ENCODE peak calls at places on chromosomes 12 and 14, in seven cellular contexts. N is cardiac muscle cell, L is transverse colon, V is suprapubic skin, Q is fibroblast of lung, Z is tibial artery, I is mammary epithelial cell. E is an unnamed sample. For H3K4me1, the result is how much of the 10 kb centered on the place peaks cover.

GRCh38 chr14:38404616-38405015 is 148.7 kb upstream of the CLEC14A start:
- DNase-seq in Z (no peak), I (no peak), L (no peak), V (no peak), Q (peak), N (no peak), E (no peak)

GRCh38 chr12:85575115-85576096 is 260.8 kb downstream of the RASSF9 start:
- DNase-seq in Z (peak), L (peak), N (peak), V (no peak), Q (peak), I (peak), E (peak)

GRCh38 chr12:47362131-47362686 is 282.4 kb upstream of the AMIGO2 start:
- DNase-seq in V (no peak), N (no peak), L (no peak), Z (no peak), Q (no peak), I (no peak), E (no peak)

GRCh38 chr14:82621881-82622450 is 1088.3 kb upstream of the SEL1L start:
- DNase-seq in Q (no peak), L (no peak), V (no peak), I (no peak), Z (no peak), N (no peak), E (no peak)

GRCh38 chr14:52049271-52049670 is 19.6 kb downstream of the NID2 start:
- DNase-seq in Q (no peak), I (no peak), L (no peak), V (no peak), N (no peak), Z (no peak), E (no peak)

GRCh38 chr14:65206448-65207096 is 104.3 kb upstream of the MAX start:
- DNase-seq in Q (peak), N (no peak), I (peak), L (no peak), Z (no peak), V (no peak), E (no peak)

GRCh38 chr12:60842166-60842565 is 1246.3 kb downstream of the SLC16A7 start:
- DNase-seq in N (no peak), I (no peak), Z (no peak), L (no peak), V (no peak), Q (no peak), E (no peak)

GRCh38 chr14:106083082-106083481 is 556.7 kb downstream of the TMEM121 start:
- DNase-seq in N (no peak), L (no peak), Z (no peak), Q (no peak), I (peak), V (no peak), E (no peak)

GRCh38 chr12:503111-503761 is 43.5 kb downstream of the B4GALNT3 start:
- DNase-seq in N (peak), Q (peak), V (no peak), Z (no peak), L (peak), I (peak), E (peak)

GRCh38 chr14:53670701-53671100 is 285.9 kb downstream of the BMP4 start:
- DNase-seq in N (no peak), L (no peak), Q (peak), Z (no peak), V (no peak), I (peak), E (no peak)

GRCh38 chr14:89447182-89447970 is 30.3 kb upstream of the FOXN3 start:
- DNase-seq in Q (no peak), I (no peak), V (no peak), Z (no peak), N (no peak), L (no peak), E (no peak)

GRCh38 chr14:32224731-32225377 is 21.8 kb upstream of the RNU6-8 start:
- DNase-seq in Z (no peak), N (peak), Q (peak), I (peak), L (no peak), V (no peak), E (peak)

GRCh38 chr14:22865424-22866215 is 5.9 kb upstream of the LRP10 start:
- DNase-seq in N (no peak), L (no peak), I (no peak), Q (no peak), V (no peak), Z (no peak), E (no peak)

GRCh38 chr12:92614502-92614901 is 88.3 kb upstream of the PLEKHG7 start:
- DNase-seq in L (no peak), I (no peak), Q (no peak), Z (no peak), N (no peak), V (no peak), E (no peak)

GRCh38 chr12:132492522-132492921 is 2.6 kb downstream of the FBRSL1 start:
- DNase-seq in N (no peak), I (no peak), Z (no peak), V (no peak), Q (no peak), L (peak), E (no peak)

GRCh38 chr12:49784756-49785409 is 43.3 kb downstream of the NCKAP5L start:
- DNase-seq in L (no peak), N (no peak), Q (peak), Z (no peak), I (no peak), V (no peak), E (no peak)

GRCh38 chr14:100178691-100179090 is 19.2 kb upstream of the DEGS2 start:
- DNase-seq in L (no peak), I (no peak), V (no peak), N (no peak), Z (no peak), Q (no peak), E (no peak)

GRCh38 chr12:74021937-74022336 is 515.7 kb upstream of the ATXN7L3B start:
- DNase-seq in I (peak), N (peak), Z (no peak), L (peak), V (no peak), Q (peak), E (peak)

GRCh38 chr14:23175823-23176222 is 7.6 kb downstream of the SLC7A8 start:
- DNase-seq in N (no peak), I (peak), V (no peak), L (no peak), Q (no peak), Z (no peak), E (no peak)

GRCh38 chr14:64995291-64995690 is 8.6 kb downstream of the FNTB start:
- DNase-seq in Q (peak), V (no peak), Z (no peak), I (no peak), L (no peak), N (no peak), E (no peak)

GRCh38 chr14:53412819-53413664 is 259.9 kb upstream of the DDHD1 start:
- DNase-seq in Z (no peak), N (peak), L (no peak), V (no peak), I (peak), Q (no peak), E (no peak)

GRCh38 chr12:97753332-97753731 is 290.7 kb downstream of the RMST start:
- DNase-seq in I (no peak), V (no peak), N (no peak), L (no peak), Z (no peak), Q (no peak), E (peak)
- H3K4me1 ChIP-seq in I (under half), V (under half), N (under half), L (under half), Z (under half), Q (under half), E (under half)

GRCh38 chr14:92539875-92540274 is 26.3 kb downstream of the RIN3 start:
- DNase-seq in Z (no peak), N (no peak), V (no peak), L (no peak), Q (no peak), I (no peak), E (no peak)
- H3K4me1 ChIP-seq in Z (under half), N (under half), V (under half), L (under half), Q (under half), I (under half), E (under half)

GRCh38 chr14:61661471-61661988 is 33.8 kb upstream of the HIF1A start:
- DNase-seq in N (no peak), Z (no peak), L (no peak), V (no peak), Q (peak), I (peak), E (no peak)
- H3K4me1 ChIP-seq in N (under half), Z (under half), L (under half), V (under half), Q (under half), I (under half), E (under half)

GRCh38 chr14:78972440-78972839 is 802.3 kb downstream of the NRXN3 start:
- DNase-seq in L (no peak), Q (no peak), N (no peak), I (no peak), Z (no peak), V (no peak), E (no peak)
- H3K4me1 ChIP-seq in L (under half), Q (under half), N (under half), I (under half), Z (under half), V (under half), E (under half)

DNA sequence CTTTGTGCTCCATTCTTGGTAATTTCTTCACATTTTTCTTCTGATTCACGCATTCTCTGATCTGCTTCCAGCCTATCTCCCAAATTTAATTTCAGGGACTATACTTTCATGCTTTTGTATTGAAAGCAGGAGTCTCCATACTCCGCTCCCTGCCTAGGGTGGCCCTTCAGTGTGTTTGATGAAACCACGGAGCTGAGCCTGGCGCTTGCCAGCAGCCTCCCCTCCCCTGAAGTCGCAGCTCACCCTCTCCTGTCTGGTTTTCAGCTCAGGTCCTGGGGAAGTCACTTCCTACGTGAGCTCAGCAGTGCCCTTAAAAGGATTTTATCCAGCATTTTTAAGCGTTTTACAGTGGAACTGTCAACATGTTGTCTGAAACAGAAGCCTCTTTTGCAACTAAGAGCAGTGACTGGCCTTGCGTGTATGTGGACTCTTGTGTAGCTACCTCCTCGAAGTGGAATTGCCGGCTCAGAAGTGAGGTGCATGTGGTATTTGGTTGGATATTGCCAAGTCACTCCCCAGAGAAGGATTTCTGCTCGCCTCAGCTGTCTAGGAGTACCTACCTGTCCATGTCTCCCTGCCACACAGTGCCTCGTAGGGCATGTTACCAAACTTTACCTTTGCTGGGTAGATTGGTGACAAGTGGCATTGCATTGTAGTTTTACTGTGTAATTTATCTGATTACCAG is 78.5 kb downstream of the TESC start:
- DNase-seq in I (no peak), L (no peak), V (no peak), Z (no peak), Q (no peak), N (no peak), E (no peak)
- H3K4me1 ChIP-seq in I (under half), L (under half), V (under half), Z (under half), Q (under half), N (under half), E (under half)

GRCh38 chr14:92962831-92963095 is 39.8 kb downstream of the CHGA start:
- DNase-seq in Z (no peak), Q (no peak), L (no peak), V (no peak), N (no peak), I (no peak), E (no peak)

GRCh38 chr14:92960706-92961566 is 38.0 kb downstream of the CHGA start:
- DNase-seq in Q (peak), Z (no peak), V (no peak), I (peak), N (no peak), L (no peak), E (no peak)

GRCh38 chr14:92959761-92960680 is 37.1 kb downstream of the CHGA start:
- DNase-seq in N (no peak), L (no peak), V (no peak), Q (no peak), I (no peak), Z (no peak), E (no peak)

GRCh38 chr14:92962031-92962830 is 39.3 kb downstream of the CHGA start:
- DNase-seq in L (no peak), Q (no peak), Z (no peak), N (no peak), V (no peak), I (no peak), E (no peak)

DNA sequence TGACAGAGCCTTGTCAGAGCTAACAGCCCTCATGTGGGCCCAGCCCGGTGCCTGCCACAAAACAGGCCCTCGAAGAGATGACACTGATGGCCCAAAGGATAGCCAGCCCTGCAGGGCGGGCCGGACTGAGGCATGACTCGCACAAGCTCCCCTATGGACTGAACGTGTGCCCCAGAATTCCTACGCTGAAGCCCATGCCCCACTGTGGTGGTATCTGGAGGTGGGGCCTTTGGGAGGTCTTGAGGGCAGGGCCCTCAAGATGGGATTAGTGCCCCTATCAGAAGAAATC is 38.6 kb downstream of the CHGA start:
- DNase-seq in N (no peak), I (no peak), V (no peak), L (no peak), Z (no peak), Q (no peak), E (no peak)
- H3K4me1 ChIP-seq in N (under half), I (under half), V (under half), L (under half), Z (under half), Q (under half), E (under half)

GRCh38 chr14:75278422-75279152 is at the start of gene FOS:
- DNase-seq in V (peak), Z (peak), N (peak), L (peak), I (peak), Q (peak), E (peak)

GRCh38 chr14:75279153-75279738 is 618 bp downstream of the FOS start:
- DNase-seq in V (peak), Q (peak), Z (peak), N (peak), L (peak), I (peak), E (peak)

GRCh38 chr14:75275598-75275997 is 3.0 kb upstream of the FOS start:
- DNase-seq in N (no peak), V (peak), I (no peak), Q (no peak), Z (no peak), L (no peak), E (no peak)

GRCh38 chr14:75277796-75278421 is 719 bp upstream of the FOS start:
- DNase-seq in L (no peak), I (peak), Q (no peak), N (no peak), Z (no peak), V (no peak), E (no peak)

DNA sequence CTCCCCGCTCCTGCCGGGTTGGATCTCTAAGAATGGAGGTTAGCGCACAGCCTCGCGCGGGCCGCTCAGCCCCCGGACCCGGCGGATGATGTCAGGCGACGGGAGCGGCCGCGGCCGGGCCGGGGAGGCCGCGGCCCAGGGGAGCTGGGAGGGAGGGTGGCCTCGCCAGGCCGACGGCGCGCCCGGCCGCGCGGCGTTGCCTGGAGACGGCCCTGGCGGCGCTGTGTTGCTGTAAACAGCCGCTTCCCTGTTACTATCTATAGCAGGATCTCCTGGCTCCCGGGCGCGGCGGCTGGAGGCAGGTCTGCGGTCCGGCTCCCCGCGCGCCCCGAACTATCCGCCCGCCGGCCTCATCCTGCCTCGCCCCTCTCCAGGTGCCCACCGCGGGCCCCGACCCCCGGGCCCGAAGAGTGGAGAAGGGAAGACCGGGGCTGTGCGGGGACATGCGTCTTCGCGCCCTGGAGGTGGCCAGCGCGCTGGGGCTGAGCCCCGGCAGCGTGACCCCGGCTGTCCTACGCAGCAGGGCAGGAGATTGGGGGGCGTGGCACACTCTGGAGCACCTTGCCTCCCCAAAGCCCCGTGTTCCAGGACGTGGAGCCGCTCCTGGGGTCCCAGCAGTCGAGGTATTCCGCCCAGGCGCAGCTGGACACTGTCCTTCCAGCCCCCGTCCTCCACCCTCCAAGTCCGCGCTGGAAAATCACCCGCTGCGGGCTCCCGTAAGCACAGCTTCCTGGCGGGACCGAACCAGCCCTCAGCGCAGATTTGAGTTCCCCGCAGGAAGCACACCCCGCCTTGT is 1.4 kb upstream of the FOS start:
- DNase-seq in Q (peak), V (peak), Z (peak), N (peak), I (peak), L (peak), E (peak)
- H3K4me1 ChIP-seq in Q (under half), V (half or more), Z (under half), N (under half), I (under half), L (under half), E (under half)

DNA sequence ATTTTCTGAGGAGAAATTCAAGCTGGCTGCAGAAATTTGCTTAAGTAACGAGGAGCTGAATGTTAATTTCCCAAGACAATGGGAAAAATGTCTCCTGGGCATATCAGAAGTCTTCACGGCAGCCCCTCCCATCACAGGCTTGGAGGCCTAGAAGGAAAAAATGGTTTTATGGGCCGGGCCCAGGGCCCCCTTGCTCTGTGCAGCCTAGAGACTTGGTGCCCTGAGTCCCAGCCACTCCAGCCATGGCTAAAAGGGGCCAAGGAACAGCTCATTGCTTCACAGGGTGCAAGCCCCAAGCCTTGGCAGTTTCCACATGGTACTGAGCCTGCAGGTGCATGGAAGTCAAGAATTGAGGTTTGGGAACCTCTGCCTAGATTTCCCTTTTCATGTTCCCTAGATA is 24.3 kb upstream of the HSP90AA1 start:
- DNase-seq in Z (no peak), L (no peak), I (no peak), V (no peak), Q (no peak), N (no peak), E (no peak)
- H3K4me1 ChIP-seq in Z (under half), L (under half), I (under half), V (under half), Q (under half), N (under half), E (under half)

GRCh38 chr14:68172216-68172615 is 352.6 kb downstream of the RAD51B start:
- DNase-seq in Q (no peak), Z (no peak), V (no peak), N (no peak), L (no peak), I (no peak), E (peak)

GRCh38 chr14:68174446-68174845 is 354.9 kb downstream of the RAD51B start:
- DNase-seq in Q (peak), N (no peak), Z (no peak), I (no peak), L (no peak), V (no peak), E (no peak)

GRCh38 chr14:68176687-68177086 is 357.1 kb downstream of the RAD51B start:
- DNase-seq in Q (no peak), N (no peak), I (no peak), L (no peak), V (no peak), Z (no peak), E (no peak)

GRCh38 chr14:68172664-68173063 is 353.1 kb downstream of the RAD51B start:
- DNase-seq in N (no peak), I (no peak), Z (no peak), Q (peak), V (no peak), L (no peak), E (peak)

GRCh38 chr14:68173227-68173972 is 353.8 kb downstream of the RAD51B start:
- DNase-seq in I (no peak), L (no peak), N (no peak), V (no peak), Q (peak), Z (no peak), E (no peak)
- H3K4me1 ChIP-seq in I (under half), L (half or more), N (under half), V (under half), Q (under half), Z (under half), E (under half)

GRCh38 chr12:120230326-120230973 is 29.5 kb upstream of the RPLP0 start:
- DNase-seq in Z (peak), L (peak), N (peak), Q (peak), I (peak), V (no peak), E (peak)
- H3K4me1 ChIP-seq in Z (half or more), L (half or more), N (half or more), Q (half or more), I (half or more), V (half or more), E (under half)